ENCODE peak calls at places on chromosomes 7 and 10, in nine cellular contexts. Z, A, X, Q, P, N, W, B and T are unnamed samples.

GRCh38 chr7:87216701-87217508 is 2.6 kb downstream of the TMEM243 start:
- DNase-seq in Q (no peak), B (no peak), A (peak), X (no peak), P (peak), W (no peak), Z (no peak), N (peak), T (no peak)

GRCh38 chr10:10785627-10786333 is 231.9 kb upstream of the CELF2 start:
- DNase-seq in X (peak), P (no peak), W (peak), N (no peak), A (peak), Z (no peak), Q (no peak), B (peak), T (no peak)

GRCh38 chr10:106711313-106711906 is 453.1 kb downstream of the SORCS1 start:
- DNase-seq in Z (peak), X (peak), Q (peak), B (peak), A (no peak), P (no peak), W (no peak), N (peak), T (no peak)

GRCh38 chr7:116797611-116798010 is 64.8 kb upstream of the CAPZA2 start:
- DNase-seq in Q (peak), A (peak), N (no peak), X (no peak), Z (no peak), B (peak), W (no peak), P (no peak), T (no peak)

GRCh38 chr7:154746551-154746950 is 256.4 kb downstream of the PAXIP1 start:
- DNase-seq in Q (no peak), W (no peak), Z (no peak), B (no peak), P (no peak), X (no peak), A (no peak), N (no peak), T (no peak)

GRCh38 chr7:46752881-46753366 is 829.0 kb downstream of the TNS3 start:
- DNase-seq in P (no peak), Z (no peak), A (peak), B (peak), Q (no peak), X (peak), W (peak), N (no peak), T (no peak)

GRCh38 chr7:101722247-101722646 is 93.2 kb upstream of the MYL10 start:
- DNase-seq in Z (no peak), N (no peak), A (no peak), B (no peak), X (no peak), W (peak), Q (no peak), P (no peak), T (no peak)

GRCh38 chr7:36469236-36469635 is 79.6 kb downstream of the ANLN start:
- DNase-seq in N (no peak), Z (no peak), B (no peak), Q (no peak), X (no peak), P (no peak), W (no peak), A (no peak), T (no peak)

GRCh38 chr10:9302142-9302746 is 1247.8 kb downstream of the GATA3 start:
- DNase-seq in B (peak), A (peak), Q (peak), N (peak), Z (peak), X (peak), P (peak), W (peak), T (no peak)

GRCh38 chr7:158740657-158741293 is 36.2 kb upstream of the NCAPG2 start:
- DNase-seq in Z (no peak), P (no peak), W (peak), A (peak), B (peak), Q (no peak), X (peak), N (no peak), T (no peak)

GRCh38 chr7:1358376-1359050 is 100.8 kb downstream of the MICALL2 start:
- DNase-seq in B (no peak), W (no peak), A (no peak), Q (no peak), N (no peak), Z (no peak), X (no peak), P (no peak), T (peak)

GRCh38 chr7:132614428-132615076 is 38.3 kb upstream of the PLXNA4 start:
- DNase-seq in Z (no peak), A (peak), N (no peak), W (no peak), P (no peak), B (peak), Q (peak), X (peak), T (peak)

GRCh38 chr7:140670343-140670935 is 2.3 kb upstream of the ADCK2 start:
- DNase-seq in P (no peak), X (no peak), A (no peak), Q (no peak), N (no peak), B (no peak), Z (no peak), W (no peak), T (no peak)

GRCh38 chr7:44533301-44534055 is 7.7 kb downstream of the NPC1L1 start:
- DNase-seq in Z (no peak), W (peak), A (no peak), N (no peak), B (peak), X (peak), Q (no peak), P (no peak), T (no peak)

GRCh38 chr7:44536090-44536489 is 5.0 kb downstream of the NPC1L1 start:
- DNase-seq in Q (no peak), Z (no peak), N (no peak), P (no peak), X (no peak), W (no peak), B (no peak), A (no peak), T (no peak)

GRCh38 chr7:44534087-44534486 is 7.0 kb downstream of the NPC1L1 start:
- DNase-seq in B (peak), Q (no peak), A (no peak), Z (no peak), N (no peak), P (no peak), W (peak), X (no peak), T (no peak)

GRCh38 chr7:44535348-44536064 is 5.6 kb downstream of the NPC1L1 start:
- DNase-seq in B (no peak), W (no peak), Z (no peak), N (no peak), P (no peak), A (no peak), Q (no peak), X (no peak), T (no peak)

DNA sequence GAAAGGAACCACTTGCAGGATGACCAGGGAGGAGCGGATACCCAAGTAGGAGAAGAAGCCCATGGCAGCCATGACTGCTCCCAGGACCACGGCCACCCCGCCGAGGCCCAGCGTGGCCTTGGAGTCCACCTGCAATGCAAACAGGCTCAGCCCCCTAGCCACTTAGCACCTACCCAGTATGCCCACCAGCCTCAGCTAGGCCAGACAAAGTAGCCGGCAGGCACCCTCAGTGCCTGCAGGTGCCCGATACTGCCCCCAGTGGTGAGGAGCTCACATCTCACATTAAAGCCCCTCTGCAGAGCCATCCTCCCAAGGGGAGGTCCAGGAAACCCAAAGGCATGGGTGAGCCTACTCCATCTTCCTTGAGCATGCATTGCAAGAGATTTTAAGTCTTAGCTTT is 6.6 kb downstream of the NPC1L1 start:
- DNase-seq in X (peak), P (no peak), N (peak), W (no peak), A (peak), Z (no peak), Q (peak), B (peak), T (no peak)
- TF ChIP-seq CTCF in X (peak), P (peak), N (peak), W (peak), A (peak), Z (peak), Q (peak), B (peak), T (peak)

DNA sequence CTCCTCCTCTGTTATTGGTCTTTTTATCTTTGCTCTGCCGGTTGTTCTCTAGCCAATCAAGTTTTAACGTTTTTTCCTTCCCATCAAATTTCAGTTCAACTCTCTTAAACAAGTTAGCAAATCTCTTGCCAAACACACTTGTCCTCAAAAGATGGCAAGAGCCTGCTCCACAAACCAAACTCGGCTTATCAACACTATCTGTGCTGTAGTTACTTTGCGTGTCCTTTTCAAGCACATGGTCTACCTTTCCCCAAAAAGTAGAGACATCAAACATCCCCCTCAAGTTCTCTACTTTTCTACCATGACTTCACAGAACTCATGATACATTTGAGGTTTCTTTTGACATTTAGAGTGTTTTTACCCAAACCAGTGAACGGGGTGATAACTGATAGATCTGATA is 71.2 kb downstream of the OSBPL3 start:
- DNase-seq in W (no peak), A (no peak), Q (no peak), N (no peak), B (no peak), Z (no peak), X (no peak), P (no peak), T (no peak)
- H3K4me3 ChIP-seq in W (no peak), A (no peak), Q (no peak), N (no peak), B (no peak), Z (no peak), X (no peak), P (no peak), T (no peak)

GRCh38 chr10:111944331-111944730 is 239.2 kb downstream of the GPAM start:
- DNase-seq in W (no peak), N (no peak), Z (no peak), B (no peak), X (no peak), P (no peak), A (no peak), Q (no peak), T (peak)
- TF ChIP-seq CTCF in W (no peak), N (no peak), Z (no peak), B (no peak), X (no peak), P (no peak), A (no peak), Q (no peak), T (no peak)

GRCh38 chr10:74589226-74589673 is 237.2 kb upstream of the KAT6B start:
- DNase-seq in Z (peak), A (peak), W (peak), B (peak), X (peak), Q (peak), P (peak), N (no peak), T (peak)

GRCh38 chr10:74587109-74587508 is 239.3 kb upstream of the KAT6B start:
- DNase-seq in A (no peak), Q (no peak), Z (no peak), P (no peak), B (no peak), X (no peak), N (no peak), W (no peak), T (no peak)

GRCh38 chr10:74585231-74586087 is 240.9 kb upstream of the KAT6B start:
- DNase-seq in Z (no peak), Q (peak), B (peak), P (peak), W (peak), A (peak), X (peak), N (peak), T (no peak)

GRCh38 chr10:74586088-74586585 is 240.3 kb upstream of the KAT6B start:
- DNase-seq in N (peak), A (peak), Z (no peak), P (no peak), Q (peak), W (peak), B (peak), X (peak), T (no peak)
- H3K4me3 ChIP-seq in N (peak), A (no peak), Z (no peak), P (peak), Q (no peak), W (no peak), B (no peak), X (no peak), T (peak)

GRCh38 chr7:88357295-88357694 is 50.6 kb upstream of the STEAP4 start:
- DNase-seq in W (no peak), Z (no peak), Q (peak), B (peak), P (no peak), N (no peak), X (peak), A (no peak), T (no peak)
- TF ChIP-seq CTCF in W (no peak), Z (no peak), Q (no peak), B (peak), P (peak), N (no peak), X (peak), A (no peak), T (peak)

DNA sequence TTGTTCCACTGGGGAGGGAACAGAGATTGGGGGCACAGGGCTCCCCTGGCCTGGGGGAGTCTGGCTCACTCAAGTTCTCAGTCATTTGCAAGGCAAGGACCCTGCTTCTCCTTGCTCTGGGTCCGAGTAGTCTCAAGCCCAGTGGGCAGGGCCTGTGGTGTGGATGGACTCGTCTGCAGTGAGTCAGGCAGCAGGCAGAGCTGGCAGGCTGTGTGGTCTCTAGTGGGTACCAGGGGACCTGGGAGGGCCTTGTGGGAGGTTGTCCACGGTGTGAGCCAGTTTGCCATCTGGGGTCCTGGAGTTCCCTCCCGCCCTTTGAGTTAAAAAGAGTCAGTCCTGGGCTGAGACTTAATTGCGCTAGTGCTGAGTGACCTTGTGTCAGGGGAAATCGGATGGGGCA is 8.8 kb upstream of the SH2D4B start:
- DNase-seq in X (no peak), Q (no peak), W (no peak), Z (no peak), N (no peak), A (no peak), B (no peak), P (no peak), T (no peak)
- H3K4me3 ChIP-seq in X (no peak), Q (no peak), W (no peak), Z (no peak), N (no peak), A (no peak), B (no peak), P (no peak), T (no peak)

GRCh38 chr7:73522081-73522818 is at the start of gene BAZ1B:
- DNase-seq in N (peak), W (peak), Q (peak), X (peak), Z (peak), A (peak), P (peak), B (peak), T (peak)
- TF ChIP-seq CTCF in N (no peak), W (no peak), Q (no peak), X (peak), Z (peak), A (no peak), P (no peak), B (no peak), T (no peak)

GRCh38 chr10:1044146-1044545 is 4.8 kb downstream of the IDI1 start:
- DNase-seq in P (no peak), N (peak), Z (no peak), Q (no peak), W (no peak), X (no peak), A (no peak), B (no peak), T (no peak)
- H3K4me3 ChIP-seq in P (no peak), N (peak), Z (no peak), Q (no peak), W (no peak), X (no peak), A (no peak), B (no peak), T (no peak)

GRCh38 chr10:23439452-23439919 is 611 bp downstream of the OTUD1 start:
- DNase-seq in Z (no peak), P (no peak), W (no peak), B (peak), A (no peak), X (peak), N (peak), Q (peak), T (peak)
- TF ChIP-seq CTCF in Z (no peak), P (no peak), W (no peak), B (no peak), A (no peak), X (no peak), N (no peak), Q (no peak), T (no peak)

DNA sequence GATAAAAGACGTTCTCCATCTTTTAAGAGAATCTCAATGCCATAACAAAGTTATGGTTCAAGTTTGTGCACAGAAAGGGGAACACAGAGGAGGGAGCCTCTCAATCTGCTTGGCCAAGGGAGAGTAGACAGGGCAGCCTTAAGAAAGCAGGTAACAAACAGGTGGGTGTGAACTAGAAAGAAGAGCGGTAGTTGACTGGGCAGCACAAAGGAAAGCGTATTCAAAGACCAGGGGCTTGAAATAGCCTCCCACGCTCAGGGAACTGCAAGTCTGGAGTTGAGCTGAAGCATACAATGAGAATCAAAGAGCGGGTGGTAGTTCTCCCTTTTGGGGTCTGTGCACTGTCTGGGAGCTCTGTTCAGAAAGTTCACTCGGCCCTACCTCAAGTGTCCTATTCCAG is 18.9 kb upstream of the MACC1 start:
- DNase-seq in Q (no peak), N (no peak), P (no peak), Z (no peak), B (no peak), W (no peak), A (no peak), X (no peak), T (no peak)
- H3K4me3 ChIP-seq in Q (no peak), N (no peak), P (no peak), Z (no peak), B (no peak), W (no peak), A (no peak), X (no peak), T (no peak)